ENCODE peak calls at places on chromosomes 12 and 14, in six cellular contexts. One of them, this sample, is unnamed.

GRCh38 chr12:110639336-110640178 is 25.6 kb downstream of the TCTN1 start:
- DNase-seq in DMS153: no peak
- DNase-seq in left cardiac atrium: no peak
- DNase-seq in posterior cingulate gyrus: no peak
- DNase-seq in AG08395: peak
- DNase-seq in Right ventricle myocardium superior: no peak
- DNase-seq in this sample: peak

GRCh38 chr12:68189766-68190700 is 30.5 kb upstream of the IFNG start:
- DNase-seq in Right ventricle myocardium superior: no peak
- DNase-seq in AG08395: peak
- DNase-seq in left cardiac atrium: no peak
- DNase-seq in DMS153: no peak
- DNase-seq in posterior cingulate gyrus: no peak
- DNase-seq in this sample: peak

GRCh38 chr12:77392467-77392866 is 327.1 kb upstream of the E2F7 start:
- DNase-seq in left cardiac atrium: no peak
- DNase-seq in Right ventricle myocardium superior: no peak
- DNase-seq in DMS153: no peak
- DNase-seq in AG08395: no peak
- DNase-seq in posterior cingulate gyrus: no peak
- DNase-seq in this sample: no peak

GRCh38 chr14:23561873-23562821 is 5.4 kb downstream of the AP1G2 start:
- DNase-seq in posterior cingulate gyrus: no peak
- DNase-seq in AG08395: no peak
- DNase-seq in DMS153: no peak
- DNase-seq in left cardiac atrium: no peak
- DNase-seq in Right ventricle myocardium superior: no peak
- DNase-seq in this sample: no peak

GRCh38 chr12:31228811-31229792 is 96.8 kb downstream of the SINHCAF start:
- DNase-seq in Right ventricle myocardium superior: peak
- DNase-seq in left cardiac atrium: no peak
- DNase-seq in DMS153: no peak
- DNase-seq in AG08395: no peak
- DNase-seq in posterior cingulate gyrus: peak
- DNase-seq in this sample: no peak

GRCh38 chr14:50816419-50817047 is 14.4 kb downstream of the NIN start:
- DNase-seq in left cardiac atrium: no peak
- DNase-seq in posterior cingulate gyrus: no peak
- DNase-seq in DMS153: no peak
- DNase-seq in AG08395: peak
- DNase-seq in Right ventricle myocardium superior: no peak
- DNase-seq in this sample: no peak

GRCh38 chr14:95189400-95190162 is 32.3 kb upstream of the DICER1 start:
- DNase-seq in left cardiac atrium: no peak
- DNase-seq in AG08395: no peak
- DNase-seq in posterior cingulate gyrus: no peak
- DNase-seq in DMS153: no peak
- DNase-seq in Right ventricle myocardium superior: no peak
- DNase-seq in this sample: no peak

GRCh38 chr14:66468778-66469367 is 17.3 kb upstream of the CCDC196 start:
- DNase-seq in posterior cingulate gyrus: no peak
- DNase-seq in DMS153: no peak
- DNase-seq in left cardiac atrium: no peak
- DNase-seq in Right ventricle myocardium superior: no peak
- DNase-seq in AG08395: no peak
- DNase-seq in this sample: no peak

GRCh38 chr14:64170190-64170589 is 124.0 kb downstream of the ESR2 start:
- DNase-seq in DMS153: no peak
- DNase-seq in Right ventricle myocardium superior: no peak
- DNase-seq in posterior cingulate gyrus: no peak
- DNase-seq in left cardiac atrium: no peak
- DNase-seq in AG08395: no peak
- DNase-seq in this sample: no peak

GRCh38 chr12:75815756-75816155 is 215.8 kb downstream of the PHLDA1 start:
- DNase-seq in posterior cingulate gyrus: no peak
- DNase-seq in AG08395: no peak
- DNase-seq in Right ventricle myocardium superior: no peak
- DNase-seq in DMS153: no peak
- DNase-seq in left cardiac atrium: no peak
- DNase-seq in this sample: no peak

GRCh38 chr14:69685716-69686115 is 74.3 kb downstream of the SUSD6 start:
- DNase-seq in left cardiac atrium: peak
- DNase-seq in Right ventricle myocardium superior: peak
- DNase-seq in posterior cingulate gyrus: peak
- DNase-seq in AG08395: peak
- DNase-seq in DMS153: peak
- DNase-seq in this sample: no peak

GRCh38 chr12:71641390-71641789 is 22.3 kb downstream of the ZFC3H1 start:
- DNase-seq in Right ventricle myocardium superior: no peak
- DNase-seq in DMS153: no peak
- DNase-seq in posterior cingulate gyrus: no peak
- DNase-seq in left cardiac atrium: no peak
- DNase-seq in AG08395: no peak
- DNase-seq in this sample: no peak

GRCh38 chr14:42013560-42013959 is 406.9 kb downstream of the LRFN5 start:
- DNase-seq in AG08395: no peak
- DNase-seq in posterior cingulate gyrus: no peak
- DNase-seq in DMS153: no peak
- DNase-seq in left cardiac atrium: no peak
- DNase-seq in Right ventricle myocardium superior: no peak
- DNase-seq in this sample: no peak